ENCODE peak calls at places on chromosomes 5 and 9, in seven cellular contexts. Y is OCI-LY7, P is fibroblast of the aortic adventitia, H is ovary, T is psoas muscle, J is cardiac fibroblast, K is fibroblast of villous mesenchyme. I is an unnamed sample.

GRCh38 chr5:96868603-96869371 is 7.5 kb upstream of the ERAP2 start:
- DNase-seq in Y (peak; percentile 90), P (peak; percentile 82), H (no peak), T (no peak), J (peak; percentile 83), K (peak; percentile 76), I (peak; percentile 76)

GRCh38 chr5:66805514-66806430 is 209.6 kb downstream of the MAST4 start:
- DNase-seq in Y (no peak), P (no peak), H (no peak), T (no peak), J (peak; percentile 24), K (no peak), I (peak; percentile 8)

GRCh38 chr5:73733219-73733618 is 107.2 kb downstream of the ARHGEF28 start:
- DNase-seq in Y (no peak), P (peak; percentile 67), H (peak; percentile 44), T (no peak), J (peak; percentile 43), K (no peak), I (peak; percentile 68)

GRCh38 chr5:137415231-137415681 is 83.9 kb downstream of the SPOCK1 start:
- DNase-seq in Y (no peak), P (peak; percentile 88), H (no peak), T (no peak), J (peak; percentile 88), K (peak; percentile 75), I (peak; percentile 68)

GRCh38 chr5:113250341-113250953 is 184.3 kb downstream of the TSSK1B start:
- DNase-seq in Y (no peak), P (peak; percentile 97), H (peak; percentile 85), T (peak; percentile 50), J (peak; percentile 98), K (peak; percentile 99), I (peak; percentile 80)

GRCh38 chr9:137742698-137743097 is 123.9 kb downstream of the EHMT1 start:
- DNase-seq in Y (no peak), P (peak; percentile 42), H (no peak), T (no peak), J (no peak), K (no peak), I (no peak)

GRCh38 chr9:77440057-77440456 is 208.1 kb downstream of the GNA14 start:
- DNase-seq in Y (no peak), P (peak; percentile 36), H (no peak), T (no peak), J (no peak), K (peak; percentile 52), I (peak; percentile 44)

GRCh38 chr9:126117631-126118030 is 209.0 kb upstream of the MVB12B start:
- DNase-seq in Y (no peak), P (no peak), H (no peak), T (no peak), J (no peak), K (no peak), I (no peak)

GRCh38 chr5:969421-969839 is 39.2 kb upstream of the NKD2 start:
- DNase-seq in Y (no peak), P (peak; percentile 94), H (no peak), T (peak; percentile 46), J (peak; percentile 68), K (no peak), I (peak; percentile 79)

GRCh38 chr5:38258319-38259061 is at the start of gene EGFLAM:
- DNase-seq in Y (no peak), P (no peak), H (peak; percentile 59), T (peak; percentile 58), J (no peak), K (no peak), I (peak; percentile 60)

GRCh38 chr5:95973793-95974325 is 12.2 kb upstream of the ELL2 start:
- DNase-seq in Y (no peak), P (peak; percentile 62), H (no peak), T (no peak), J (peak; percentile 77), K (peak; percentile 84), I (no peak)

GRCh38 chr5:132221781-132222648 is 5.6 kb downstream of the P4HA2 start:
- DNase-seq in Y (no peak), P (peak; percentile 99), H (peak; percentile 72), T (peak; percentile 67), J (peak; percentile 67), K (peak; percentile 87), I (peak; percentile 79)

GRCh38 chr5:131064669-131065371 is 100.2 kb downstream of the HINT1 start:
- DNase-seq in Y (no peak), P (no peak), H (no peak), T (no peak), J (no peak), K (no peak), I (peak; percentile 1)

GRCh38 chr5:142437563-142437962 is 112.7 kb upstream of the SPRY4 start:
- DNase-seq in Y (no peak), P (no peak), H (no peak), T (no peak), J (no peak), K (peak; percentile 10), I (peak; percentile 13)

GRCh38 chr9:120344230-120344629 is 235.7 kb downstream of the CDK5RAP2 start:
- DNase-seq in Y (no peak), P (peak; percentile 62), H (no peak), T (no peak), J (peak; percentile 81), K (peak; percentile 71), I (peak; percentile 90)

GRCh38 chr5:83688321-83688720 is 32.3 kb downstream of the HAPLN1 start:
- DNase-seq in Y (no peak), P (no peak), H (no peak), T (no peak), J (no peak), K (no peak), I (no peak)

GRCh38 chr9:96026655-96027213 is 151.2 kb downstream of the ERCC6L2 start:
- DNase-seq in Y (no peak), P (no peak), H (no peak), T (no peak), J (no peak), K (no peak), I (no peak)

GRCh38 chr9:96022445-96023031 is 147.0 kb downstream of the ERCC6L2 start:
- DNase-seq in Y (no peak), P (no peak), H (no peak), T (no peak), J (no peak), K (no peak), I (no peak)

GRCh38 chr9:96027271-96028131 is 152.0 kb downstream of the ERCC6L2 start:
- DNase-seq in Y (no peak), P (no peak), H (no peak), T (no peak), J (no peak), K (no peak), I (no peak)

GRCh38 chr9:96029722-96030515 is 154.4 kb downstream of the ERCC6L2 start:
- DNase-seq in Y (no peak), P (no peak), H (no peak), T (no peak), J (no peak), K (no peak), I (no peak)

DNA sequence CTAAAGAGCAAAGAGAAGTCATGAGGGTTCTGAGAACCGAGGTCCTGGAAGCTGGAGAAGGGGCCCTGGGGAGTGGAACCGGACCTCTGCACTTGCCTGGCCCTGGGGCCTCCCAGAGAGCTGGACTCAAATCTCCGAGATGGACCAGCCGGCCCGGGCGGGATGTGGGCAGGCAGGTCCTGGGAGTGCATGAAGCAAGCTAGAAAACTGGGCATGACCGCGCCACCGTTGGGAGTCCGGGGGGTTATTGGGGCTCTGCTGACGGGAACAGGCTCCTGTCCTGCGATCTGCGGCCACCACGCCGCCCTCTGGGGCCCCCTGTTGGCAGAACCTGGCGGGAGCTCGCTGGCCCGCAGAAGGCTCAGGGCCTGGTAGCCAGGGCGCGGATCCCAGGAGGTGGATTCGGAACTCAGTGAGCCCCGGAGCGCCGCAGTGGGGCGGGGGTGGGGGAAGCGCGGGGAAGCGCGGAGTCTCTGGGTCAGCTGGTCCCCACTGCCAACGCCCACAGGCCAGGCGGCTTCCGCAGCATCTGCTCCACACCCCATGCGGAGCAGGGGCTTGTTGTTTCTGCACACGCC is 150.6 kb downstream of the ERCC6L2 start:
- DNase-seq in Y (no peak), P (no peak), H (no peak), T (no peak), J (no peak), K (no peak), I (no peak)
- TF ChIP-seq CTCF in Y (no peak), P (no peak), H (no peak), T (peak; percentile 20), J (peak; percentile 13), K (peak; percentile 26), I (no peak)

DNA sequence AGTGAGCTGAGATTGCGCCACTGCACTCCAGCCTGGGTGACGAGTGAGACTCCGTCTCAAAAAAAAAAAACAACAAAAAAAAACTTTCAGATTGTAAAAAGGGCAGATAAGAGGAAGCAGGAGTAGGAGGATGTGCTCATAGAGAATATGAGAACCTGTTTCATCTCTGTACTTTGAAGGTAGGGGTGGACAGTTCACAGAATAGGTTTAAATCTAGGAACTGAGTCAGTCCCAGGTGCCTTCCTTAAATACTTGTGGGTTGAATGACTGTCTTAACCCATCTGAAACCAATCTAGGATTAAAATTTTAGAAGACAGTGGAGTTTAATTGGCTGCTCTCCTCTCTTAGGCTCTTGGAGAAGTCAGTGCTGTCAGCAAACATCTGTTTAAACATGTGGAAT is 12.4 kb downstream of the POLK start:
- DNase-seq in Y (peak; percentile 17), P (no peak), H (no peak), T (no peak), J (no peak), K (no peak), I (peak; percentile 39)
- H3K4me3 ChIP-seq in Y (no peak overlapping the region), P (no peak overlapping the region), H (no peak overlapping the region), T (no peak overlapping the region), J (no peak overlapping the region), K (no peak overlapping the region), I (no peak overlapping the region)

DNA sequence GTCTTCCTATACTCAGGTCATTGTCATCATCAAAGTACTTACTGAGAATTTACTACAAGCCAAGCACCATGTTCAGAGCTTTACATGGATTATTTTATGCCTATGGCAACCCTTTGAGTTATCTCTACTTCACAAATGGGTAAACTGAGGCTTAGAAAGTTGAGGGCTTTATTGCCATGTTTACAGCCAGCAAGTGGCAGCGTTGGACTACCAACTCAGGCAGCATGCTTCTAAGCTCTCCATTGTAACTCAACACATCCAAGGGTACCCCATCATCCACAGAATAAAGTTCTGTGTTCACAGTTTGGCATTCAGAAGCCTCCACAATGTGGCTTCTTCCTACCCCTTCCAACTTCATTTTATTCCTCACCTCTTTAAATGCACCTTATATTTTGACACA is 422.6 kb upstream of the GRIA1 start:
- DNase-seq in Y (no peak), P (no peak), H (no peak), T (no peak), J (no peak), K (no peak), I (no peak)
- TF ChIP-seq CTCF in Y (no peak), P (no peak), H (no peak), T (no peak), J (no peak), K (no peak), I (no peak)

DNA sequence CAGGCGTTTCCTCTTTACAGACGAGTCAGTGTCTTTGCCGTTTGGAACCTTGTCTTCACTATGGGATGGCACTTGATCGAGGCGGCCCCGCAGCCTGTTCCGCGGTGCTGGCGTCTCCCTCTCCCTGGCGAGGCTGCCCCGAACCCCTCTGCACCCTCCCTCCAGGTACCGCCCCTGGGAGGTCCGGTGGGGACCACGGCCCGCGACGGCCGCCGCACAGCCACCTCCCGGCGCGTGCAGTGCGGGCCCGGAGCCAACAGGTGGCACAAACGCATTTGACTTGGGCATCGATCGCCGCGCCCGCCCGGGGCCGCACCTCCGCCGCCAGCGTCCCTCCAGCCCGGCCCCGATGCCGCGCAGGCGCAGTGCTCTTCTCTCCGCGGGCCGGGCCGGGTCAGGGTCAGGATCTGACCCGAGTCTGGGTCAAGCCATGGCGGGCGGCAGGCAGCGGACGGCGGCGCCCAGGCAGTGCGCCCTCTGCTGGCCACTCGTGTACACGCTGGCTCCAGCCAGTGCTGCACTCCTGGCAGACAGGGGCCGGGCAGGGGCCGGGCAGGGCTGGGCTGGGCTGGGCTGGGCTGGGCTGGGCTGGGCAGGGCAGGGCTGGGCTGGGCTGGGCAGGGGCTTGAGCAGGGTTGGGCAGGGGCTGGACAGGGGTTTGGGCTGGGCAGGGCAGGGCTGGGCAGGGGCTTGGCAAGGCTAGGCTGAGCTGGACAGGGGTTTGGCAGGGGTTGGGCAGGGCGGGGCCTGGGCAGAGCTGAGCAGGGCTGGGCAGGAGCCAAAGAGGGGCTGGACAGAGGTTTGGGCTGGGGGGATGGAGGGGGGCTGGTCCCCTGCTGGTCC is 155.8 kb upstream of the IRX4 start:
- DNase-seq in Y (peak; percentile 64), P (peak; percentile 21), H (peak; percentile 66), T (peak; percentile 80), J (peak; percentile 21), K (peak; percentile 29), I (peak; percentile 88)
- H3K4me3 ChIP-seq in Y (peak overlapping the region; percentile 64), P (peak overlapping the region; percentile 31), H (peak overlapping the region; percentile 19), T (peak overlapping the region; percentile 60), J (peak overlapping the region; percentile 10), K (peak overlapping the region; percentile 21), I (no peak overlapping the region)